ENCODE peak calls at places on chromosomes 6 and 20, in nine cellular contexts. V is cardiac muscle cell, K is left ventricle myocardium inferior, U is sigmoid colon, I is psoas muscle, Y is fibroblast of lung, R is Panc1, C is tibial artery, B is H9. X is an unnamed sample.

GRCh38 chr6:123953920-123954319 is 150.3 kb downstream of the NKAIN2 start:
- DNase-seq in V (no peak), K (no peak), U (no peak), I (no peak), Y (no peak), R (no peak), C (no peak), B (peak), X (no peak)

GRCh38 chr20:1933465-1933870 is 38.3 kb downstream of the SIRPA start:
- DNase-seq in V (peak), K (peak), U (peak), I (peak), Y (peak), R (no peak), C (peak), B (no peak), X (no peak)

GRCh38 chr20:47982574-47983360 is 197.5 kb upstream of the SULF2 start:
- DNase-seq in V (no peak), K (no peak), U (no peak), I (no peak), Y (no peak), R (no peak), C (no peak), B (no peak), X (no peak)

GRCh38 chr20:49747707-49748524 is 34.2 kb upstream of the B4GALT5 start:
- DNase-seq in V (peak), K (peak), U (peak), I (peak), Y (peak), R (no peak), C (peak), B (no peak), X (no peak)

GRCh38 chr20:30599990-30600389 is 657.5 kb upstream of the DEFB115 start:
- DNase-seq in V (no peak), K (no peak), U (no peak), I (no peak), Y (no peak), R (no peak), C (no peak), B (no peak), X (no peak)

GRCh38 chr6:39217177-39217864 is 12.0 kb downstream of the KCNK5 start:
- DNase-seq in V (no peak), K (no peak), U (no peak), I (no peak), Y (no peak), R (no peak), C (no peak), B (no peak), X (no peak)

GRCh38 chr6:7390218-7390878 is 740 bp downstream of the RIOK1 start:
- DNase-seq in V (no peak), K (no peak), U (no peak), I (no peak), Y (no peak), R (no peak), C (no peak), B (no peak), X (peak)

GRCh38 chr6:132820629-132821381 is 6.4 kb downstream of the RPS12 start:
- DNase-seq in V (no peak), K (no peak), U (no peak), I (no peak), Y (peak), R (no peak), C (no peak), B (peak), X (no peak)

GRCh38 chr20:40072907-40073306 is 616.1 kb downstream of the MAFB start:
- DNase-seq in V (no peak), K (no peak), U (no peak), I (no peak), Y (no peak), R (no peak), C (no peak), B (no peak), X (no peak)

GRCh38 chr6:34834789-34835518 is 43.1 kb downstream of the BLTP3A start:
- DNase-seq in V (peak), K (no peak), U (no peak), I (no peak), Y (no peak), R (no peak), C (no peak), B (no peak), X (no peak)

DNA sequence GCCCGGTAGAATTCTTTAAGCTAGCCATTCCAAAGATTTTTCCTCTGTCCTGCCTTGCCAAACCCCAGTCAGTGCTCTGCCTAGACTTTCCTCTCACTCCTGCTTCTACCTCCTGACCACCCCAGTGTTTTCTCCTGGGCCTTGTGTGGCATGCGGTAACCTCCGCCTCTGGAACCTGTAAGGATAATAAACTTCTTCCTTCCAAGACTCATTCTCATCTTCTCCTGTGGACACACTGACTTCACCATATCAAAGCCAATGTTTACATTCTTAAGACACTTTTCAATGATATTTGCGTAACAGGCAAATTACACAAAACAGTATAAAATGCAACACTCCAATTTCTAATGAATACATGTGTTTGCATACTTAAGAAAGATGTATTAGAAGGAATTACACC is 354.6 kb downstream of the RNF144B start:
- DNase-seq in V (no peak), K (no peak), U (no peak), I (no peak), Y (no peak), R (no peak), C (no peak), B (no peak), X (no peak)
- TF ChIP-seq CTCF in V (no peak), K (no peak), U (no peak), I (no peak), Y (no peak), R (no peak), C (no peak), B (no peak), X (no peak)

GRCh38 chr20:358891-359555 is 12.1 kb downstream of the NRSN2 start:
- DNase-seq in V (no peak), K (no peak), U (no peak), I (no peak), Y (no peak), R (no peak), C (no peak), B (no peak), X (no peak)

GRCh38 chr20:348972-349841 is 2.3 kb downstream of the NRSN2 start:
- DNase-seq in V (no peak), K (no peak), U (no peak), I (no peak), Y (no peak), R (no peak), C (no peak), B (no peak), X (no peak)

GRCh38 chr20:356745-357144 is 9.8 kb downstream of the NRSN2 start:
- DNase-seq in V (no peak), K (no peak), U (no peak), I (no peak), Y (no peak), R (no peak), C (no peak), B (no peak), X (no peak)

GRCh38 chr20:353166-353565 is 6.3 kb downstream of the NRSN2 start:
- DNase-seq in V (no peak), K (no peak), U (no peak), I (no peak), Y (no peak), R (no peak), C (no peak), B (no peak), X (no peak)

DNA sequence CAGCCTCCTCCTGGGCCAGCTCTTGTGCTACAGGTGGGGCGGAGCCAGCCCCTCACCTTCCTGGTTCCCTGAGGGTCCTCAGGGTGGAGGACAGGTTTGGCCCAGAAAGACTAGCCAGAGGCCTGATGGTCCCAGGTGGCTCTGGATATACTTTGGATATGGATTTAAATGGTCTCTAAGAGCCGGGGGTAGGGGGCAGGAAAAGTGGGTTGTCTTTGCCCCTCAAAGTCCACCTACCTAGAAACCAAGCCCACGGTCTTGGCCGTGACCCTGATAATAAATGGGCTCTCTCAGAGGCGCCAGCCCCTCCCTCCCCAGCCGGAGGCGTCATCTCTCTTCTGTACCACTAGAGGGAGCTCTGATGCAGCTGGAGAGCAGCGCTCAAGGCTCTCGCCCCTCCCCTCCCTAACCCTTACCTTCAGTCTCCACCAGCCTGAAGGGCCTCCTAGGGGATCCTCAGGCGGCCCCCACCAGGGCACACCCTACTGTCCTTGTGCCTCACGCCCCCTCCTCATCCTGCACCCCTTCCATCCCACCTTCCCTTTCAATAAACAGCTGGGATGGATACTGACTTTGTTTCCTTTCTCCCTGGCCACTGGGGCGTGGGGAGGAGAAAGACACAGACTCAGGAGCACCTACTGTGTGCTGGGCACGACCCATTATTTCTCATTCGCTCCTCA is 7.5 kb downstream of the NRSN2 start:
- DNase-seq in V (peak), K (peak), U (peak), I (peak), Y (peak), R (no peak), C (peak), B (peak), X (peak)
- H3K27ac ChIP-seq in V (no peak), K (no peak), U (no peak), I (no peak), Y (no peak), R (peak), C (no peak), B (no peak), X (no peak)

GRCh38 chr20:20407891-20408805 is 40.2 kb downstream of the INSM1 start:
- DNase-seq in V (peak), K (no peak), U (no peak), I (no peak), Y (peak), R (peak), C (no peak), B (no peak), X (no peak)
- TF ChIP-seq CTCF in V (peak), K (no peak), U (no peak), I (no peak), Y (peak), R (peak), C (no peak), B (peak), X (peak)

GRCh38 chr20:33434434-33434833 is 9.1 kb downstream of the SNTA1 start:
- DNase-seq in V (no peak), K (no peak), U (no peak), I (no peak), Y (no peak), R (no peak), C (no peak), B (no peak), X (no peak)

GRCh38 chr20:33433875-33434274 is 9.7 kb downstream of the SNTA1 start:
- DNase-seq in V (no peak), K (no peak), U (no peak), I (no peak), Y (no peak), R (no peak), C (no peak), B (no peak), X (no peak)

GRCh38 chr20:33433465-33433864 is 10.1 kb downstream of the SNTA1 start:
- DNase-seq in V (no peak), K (peak), U (peak), I (peak), Y (no peak), R (no peak), C (peak), B (no peak), X (no peak)

GRCh38 chr20:33437141-33437911 is 6.2 kb downstream of the SNTA1 start:
- DNase-seq in V (peak), K (peak), U (no peak), I (peak), Y (peak), R (no peak), C (peak), B (no peak), X (no peak)

GRCh38 chr20:33431797-33432381 is 11.7 kb downstream of the SNTA1 start:
- DNase-seq in V (peak), K (peak), U (no peak), I (no peak), Y (no peak), R (no peak), C (no peak), B (no peak), X (no peak)
- H3K27ac ChIP-seq in V (peak), K (peak), U (peak), I (peak), Y (no peak), R (no peak), C (peak), B (no peak), X (no peak)

GRCh38 chr6:135162678-135163439 is 18.2 kb upstream of the MYB start:
- DNase-seq in V (peak), K (no peak), U (no peak), I (peak), Y (no peak), R (no peak), C (no peak), B (peak), X (no peak)
- TF ChIP-seq CTCF in V (peak), K (peak), U (peak), I (peak), Y (peak), R (peak), C (peak), B (peak), X (peak)

GRCh38 chr6:53067799-53068442 is 2.7 kb downstream of the FBXO9 start:
- DNase-seq in V (peak), K (no peak), U (no peak), I (no peak), Y (no peak), R (no peak), C (no peak), B (no peak), X (no peak)
- H3K27ac ChIP-seq in V (no peak), K (no peak), U (no peak), I (peak), Y (no peak), R (no peak), C (no peak), B (no peak), X (no peak)

GRCh38 chr6:19205076-19205475 is 632.1 kb upstream of the ID4 start:
- DNase-seq in V (no peak), K (no peak), U (no peak), I (no peak), Y (no peak), R (no peak), C (no peak), B (no peak), X (no peak)

GRCh38 chr6:19209202-19209601 is 628.0 kb upstream of the ID4 start:
- DNase-seq in V (no peak), K (no peak), U (no peak), I (no peak), Y (peak), R (no peak), C (no peak), B (no peak), X (no peak)

GRCh38 chr6:19204445-19204844 is 632.7 kb upstream of the ID4 start:
- DNase-seq in V (no peak), K (no peak), U (no peak), I (no peak), Y (peak), R (no peak), C (no peak), B (no peak), X (no peak)
- TF ChIP-seq CTCF in V (no peak), K (no peak), U (no peak), I (no peak), Y (no peak), R (peak), C (no peak), B (peak), X (no peak)

DNA sequence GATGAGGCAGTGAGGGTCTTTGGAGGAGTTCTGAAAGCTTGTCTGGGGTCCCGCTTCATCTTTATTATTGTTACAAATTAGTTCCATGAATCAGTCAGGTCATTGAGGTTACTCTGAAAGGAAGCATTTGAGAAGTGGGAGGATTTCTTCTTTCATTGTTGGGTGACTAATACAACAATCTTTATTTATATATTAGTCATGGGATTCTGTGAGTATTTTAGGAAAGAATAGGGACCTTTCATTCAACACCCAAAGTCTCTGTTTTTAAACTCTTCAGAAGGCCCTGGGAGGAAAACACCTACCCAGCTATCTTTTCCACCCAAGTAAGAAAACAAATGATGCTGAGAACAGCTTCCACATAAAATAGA is 98.3 kb downstream of the SOD2 start:
- DNase-seq in V (peak), K (no peak), U (no peak), I (no peak), Y (peak), R (peak), C (no peak), B (no peak), X (no peak)
- H3K27ac ChIP-seq in V (no peak), K (no peak), U (no peak), I (no peak), Y (peak), R (no peak), C (peak), B (no peak), X (peak)

DNA sequence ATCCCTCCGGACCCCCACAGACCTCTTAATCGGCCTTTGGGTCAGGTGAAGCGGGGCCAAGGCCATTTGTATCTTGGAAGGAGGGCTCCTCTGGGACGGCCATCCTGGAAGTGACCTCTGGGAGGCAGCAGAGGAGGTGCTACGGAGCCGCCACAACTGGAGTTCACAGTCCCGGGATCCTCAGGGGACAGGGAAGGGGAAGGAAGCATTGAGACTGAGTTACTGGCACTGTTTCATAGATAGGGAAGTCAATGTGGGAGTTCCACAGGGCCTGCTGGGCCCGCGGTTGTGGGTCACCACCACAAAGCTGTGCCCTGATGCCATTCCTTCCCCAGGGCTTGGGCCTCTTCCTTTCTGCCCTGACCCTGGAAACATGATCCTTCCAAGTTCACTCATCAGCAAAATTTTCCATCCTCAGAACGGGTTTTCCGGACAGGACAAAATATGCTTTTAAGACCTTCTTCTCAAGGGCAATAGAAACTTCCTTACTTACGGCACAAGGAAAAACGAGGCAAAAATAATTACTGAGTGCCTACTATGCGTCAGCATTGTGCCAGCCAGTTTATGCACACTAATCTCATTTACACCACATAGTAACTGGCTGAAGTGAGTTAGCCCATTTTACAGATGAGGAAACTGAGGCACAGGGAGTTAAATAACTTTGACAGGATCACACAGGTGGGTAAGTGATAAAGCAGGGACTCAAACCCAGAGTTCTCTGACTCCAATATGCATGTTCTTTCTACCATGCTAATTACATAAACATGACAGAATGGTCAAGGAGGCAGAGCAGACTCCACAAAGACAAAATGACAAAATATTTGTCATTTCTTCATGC is 143.8 kb downstream of the UNC5CL start:
- DNase-seq in V (peak), K (peak), U (peak), I (peak), Y (peak), R (no peak), C (peak), B (peak), X (peak)
- TF ChIP-seq CTCF in V (peak), K (peak), U (peak), I (peak), Y (peak), R (peak), C (peak), B (peak), X (peak)